ENCODE peak calls at places on chromosomes 1 and 21, in four cellular contexts. Y is kidney, E is OCI-LY7, I is BJ. S is an unnamed sample.

GRCh38 chr1:225508538-225509375 is 80.9 kb upstream of the LBR start:
- DNase-seq in E (no peak), Y (no peak), I (peak), S (no peak)

GRCh38 chr1:151399890-151400235 is 490 bp downstream of the PSMB4 start:
- DNase-seq in E (peak), I (no peak), Y (no peak), S (no peak)

GRCh38 chr1:212257157-212257556 is 28.1 kb upstream of the PPP2R5A start:
- DNase-seq in E (no peak), Y (no peak), I (no peak), S (no peak)

GRCh38 chr1:7278827-7279752 is 492.0 kb upstream of the VAMP3 start:
- DNase-seq in Y (no peak), E (no peak), I (no peak), S (no peak)

GRCh38 chr1:223776075-223776814 is 63.9 kb downstream of the CAPN2 start:
- DNase-seq in I (peak), E (no peak), Y (no peak), S (no peak)

GRCh38 chr1:116498789-116499628 is 71.8 kb downstream of the CD58 start:
- DNase-seq in Y (peak), I (no peak), E (peak), S (peak)

GRCh38 chr1:70509996-70510876 is 99.2 kb downstream of the CTH start:
- DNase-seq in I (peak), Y (no peak), E (peak), S (peak)

GRCh38 chr1:27612718-27613117 is 8.8 kb upstream of the AHDC1 start:
- DNase-seq in E (no peak), Y (no peak), I (no peak), S (no peak)

GRCh38 chr1:232447125-232447524 is 182.8 kb downstream of the SIPA1L2 start:
- DNase-seq in E (no peak), I (no peak), Y (no peak), S (no peak)

GRCh38 chr21:29829514-29830255 is 110.1 kb downstream of the GRIK1 start:
- DNase-seq in I (no peak), Y (no peak), E (no peak), S (no peak)

GRCh38 chr1:165327538-165327937 is 29.0 kb downstream of the LMX1A start:
- DNase-seq in E (no peak), Y (no peak), I (no peak), S (no peak)

GRCh38 chr1:54337928-54338327 is 68.3 kb downstream of the SSBP3 start:
- DNase-seq in Y (no peak), E (peak), I (no peak), S (no peak)

GRCh38 chr1:32742956-32743355 is 40.4 kb upstream of the SYNC start:
- DNase-seq in E (no peak), Y (peak), I (no peak), S (no peak)

GRCh38 chr1:175572932-175573871 is 170.2 kb downstream of the TNR start:
- DNase-seq in I (no peak), Y (no peak), E (no peak), S (no peak)

GRCh38 chr1:174000274-174000852 is 21.8 kb downstream of the RC3H1 start:
- DNase-seq in E (no peak), Y (no peak), I (no peak), S (no peak)

GRCh38 chr1:84540759-84541158 is 33.5 kb downstream of the CTBS start:
- DNase-seq in I (peak), Y (no peak), E (no peak), S (no peak)
- TF ChIP-seq CTCF in I (no peak), Y (no peak), E (no peak), S (no peak)

GRCh38 chr1:26019641-26020315 is 1.8 kb upstream of the EXTL1 start:
- DNase-seq in E (no peak), Y (no peak), I (no peak), S (no peak)
- TF ChIP-seq CTCF in E (no peak), Y (no peak), I (no peak), S (no peak)

DNA sequence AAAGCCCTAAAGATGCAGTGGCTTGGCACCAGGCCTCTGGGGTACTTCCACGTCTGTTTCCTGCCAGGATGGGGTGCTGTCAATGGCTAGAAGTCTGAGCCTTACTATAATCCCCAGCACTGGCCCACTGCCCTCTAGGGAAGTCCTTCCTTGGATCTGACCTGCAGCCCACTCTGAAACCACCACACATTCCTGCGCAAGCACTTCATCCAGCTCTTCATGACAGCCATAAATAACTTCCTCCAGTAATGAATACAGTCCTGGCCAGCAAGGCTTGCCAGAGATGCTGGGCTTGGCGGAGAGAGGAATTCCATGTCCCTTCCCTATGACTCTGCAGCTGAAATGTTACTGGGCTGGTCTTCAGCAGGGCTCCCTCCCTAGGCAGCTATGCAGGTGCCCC is 32.6 kb downstream of the ALPL start:
- DNase-seq in E (no peak), Y (no peak), I (peak), S (no peak)
- TF ChIP-seq CTCF in E (no peak), Y (no peak), I (peak), S (no peak)

GRCh38 chr1:143611159-143611558 is 360.6 kb downstream of the FAM72C start:
- DNase-seq in I (no peak), E (peak), Y (no peak), S (no peak)
- TF ChIP-seq CTCF in I (peak), E (peak), Y (no peak), S (no peak)

DNA sequence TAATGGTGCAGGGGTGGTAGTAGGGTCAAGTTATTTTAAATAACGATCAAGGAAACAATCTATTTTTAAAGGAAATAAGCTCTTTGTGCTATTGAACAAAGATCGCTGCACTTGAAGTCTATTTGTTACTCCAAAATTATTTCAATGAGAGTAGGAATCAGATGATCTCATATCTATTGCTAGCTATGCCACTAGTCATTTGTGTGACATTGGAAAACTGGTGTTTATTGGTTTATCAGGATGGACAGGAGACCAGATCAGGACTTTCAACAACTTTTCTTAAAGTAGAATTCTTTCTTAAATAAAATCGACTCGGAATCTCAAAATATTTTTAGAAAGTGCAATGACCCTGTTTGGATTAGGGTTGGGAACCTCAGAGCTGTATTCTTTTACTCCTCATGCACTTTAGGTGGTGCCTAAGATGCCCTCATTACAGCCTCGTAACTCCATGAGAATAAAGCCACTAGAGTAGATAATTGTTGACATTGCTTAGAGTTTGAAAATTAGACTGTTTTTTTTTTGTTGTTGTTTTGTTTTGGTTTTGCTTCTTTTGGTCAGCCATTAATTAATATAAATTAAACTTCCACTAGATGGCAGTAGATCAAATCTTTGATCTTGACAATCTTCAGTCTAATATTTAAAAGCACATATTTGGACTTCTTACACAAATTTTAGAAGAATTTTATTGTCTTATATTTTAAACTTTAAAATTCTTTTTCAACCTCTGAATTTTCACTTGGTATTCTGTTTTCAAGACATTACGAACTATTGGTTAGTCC is 352.4 kb downstream of the USP25 start:
- DNase-seq in E (peak), Y (no peak), I (no peak), S (no peak)
- TF ChIP-seq CTCF in E (peak), Y (peak), I (peak), S (peak)

GRCh38 chr1:193411771-193412170 is 225.4 kb upstream of the B3GALT2 start:
- DNase-seq in E (no peak), I (no peak), Y (no peak), S (no peak)

GRCh38 chr1:193412748-193413147 is 226.3 kb upstream of the B3GALT2 start:
- DNase-seq in E (no peak), Y (no peak), I (no peak), S (no peak)

GRCh38 chr1:193406901-193407300 is 220.5 kb upstream of the B3GALT2 start:
- DNase-seq in I (peak), Y (no peak), E (peak), S (peak)

GRCh38 chr1:193413376-193413775 is 227.0 kb upstream of the B3GALT2 start:
- DNase-seq in I (no peak), E (no peak), Y (no peak), S (no peak)

GRCh38 chr1:193408782-193409293 is 222.4 kb upstream of the B3GALT2 start:
- DNase-seq in E (no peak), I (peak), Y (peak), S (no peak)
- TF ChIP-seq CTCF in E (no peak), I (peak), Y (no peak), S (no peak)

GRCh38 chr1:209554761-209555611 is 28.5 kb upstream of the CAMK1G start:
- DNase-seq in Y (no peak), I (no peak), E (no peak), S (no peak)
- TF ChIP-seq CTCF in Y (no peak), I (no peak), E (peak), S (peak)

GRCh38 chr1:180153032-180153431 is 1.6 kb upstream of the QSOX1 start:
- DNase-seq in E (no peak), Y (no peak), I (no peak), S (no peak)

GRCh38 chr1:180156201-180156600 is 1.5 kb downstream of the QSOX1 start:
- DNase-seq in Y (no peak), I (no peak), E (peak), S (no peak)

GRCh38 chr1:180155202-180155682 is 573 bp downstream of the QSOX1 start:
- DNase-seq in E (peak), I (no peak), Y (no peak), S (no peak)

GRCh38 chr1:180154003-180154324 is 705 bp upstream of the QSOX1 start:
- DNase-seq in Y (no peak), E (peak), I (no peak), S (no peak)

GRCh38 chr1:180154325-180155201 is at the start of gene QSOX1:
- DNase-seq in E (peak), Y (peak), I (no peak), S (peak)
- TF ChIP-seq CTCF in E (no peak), Y (peak), I (no peak), S (no peak)

GRCh38 chr1:243973169-243973568 is 77.9 kb upstream of the ZBTB18 start:
- DNase-seq in Y (no peak), I (no peak), E (no peak), S (no peak)
- TF ChIP-seq CTCF in Y (no peak), I (no peak), E (no peak), S (no peak)

S was measured in GM13977.